ENCODE peak calls at places on chromosomes 5 and 9, in ten cellular contexts. G is tibial artery, L is left ventricle myocardium inferior, B is astrocyte of the spinal cord, C is choroid plexus epithelial cell, R is fibroblast of the aortic adventitia, D is Calu3, H is heart right ventricle, A is A549, S is transverse colon. Q is an unnamed sample.

GRCh38 chr5:62373382-62373781 is 30.3 kb downstream of the DIMT1 start:
- DNase-seq in A (no peak), L (no peak), B (no peak), D (no peak), S (no peak), R (no peak), H (no peak), G (no peak), C (no peak), Q (no peak)

GRCh38 chr5:130710596-130710995 is 454.5 kb downstream of the HINT1 start:
- DNase-seq in A (peak; percentile 88), B (peak; percentile 91), S (no peak), G (no peak), H (no peak), L (no peak), C (peak; percentile 71), D (peak; percentile 27), R (peak; percentile 11), Q (no peak)

GRCh38 chr5:102138243-102138653 is 157.8 kb downstream of the SLCO4C1 start:
- DNase-seq in R (no peak), A (peak; percentile 13), L (no peak), H (no peak), B (no peak), C (no peak), S (peak; percentile 10), G (no peak), D (peak; percentile 6), Q (no peak)

GRCh38 chr5:78364005-78364404 is 3.6 kb downstream of the SCAMP1 start:
- DNase-seq in D (no peak), R (no peak), B (no peak), H (no peak), L (no peak), G (no peak), A (peak; percentile 24), C (no peak), S (no peak), Q (no peak)

GRCh38 chr5:131252824-131253171 is 11.1 kb upstream of the CDC42SE2 start:
- DNase-seq in H (peak; percentile 29), D (no peak), R (no peak), G (peak; percentile 69), A (no peak), L (peak; percentile 34), B (no peak), S (peak; percentile 80), C (no peak), Q (peak; percentile 55)

GRCh38 chr5:170108266-170108785 is 2.6 kb downstream of the FOXI1 start:
- DNase-seq in D (no peak), R (no peak), A (no peak), H (no peak), L (no peak), C (no peak), B (no peak), S (no peak), G (no peak), Q (no peak)

GRCh38 chr9:129752915-129753724 is at the start of gene PTGES:
- DNase-seq in R (peak; percentile 75), L (peak; percentile 71), D (peak; percentile 69), C (peak; percentile 95), A (peak; percentile 79), S (peak; percentile 71), B (peak; percentile 79), G (peak; percentile 79), H (peak; percentile 77), Q (peak; percentile 76)

GRCh38 chr5:150285114-150285513 is 4.5 kb downstream of the CAMK2A start:
- DNase-seq in C (no peak), L (no peak), A (no peak), B (no peak), D (no peak), G (no peak), R (no peak), H (no peak), S (no peak), Q (no peak)

GRCh38 chr9:34123682-34124081 is 2.8 kb downstream of the DCAF12 start:
- DNase-seq in H (no peak), C (no peak), D (no peak), S (peak; percentile 38), L (no peak), A (no peak), G (no peak), B (no peak), R (no peak), Q (peak; percentile 53)

DNA sequence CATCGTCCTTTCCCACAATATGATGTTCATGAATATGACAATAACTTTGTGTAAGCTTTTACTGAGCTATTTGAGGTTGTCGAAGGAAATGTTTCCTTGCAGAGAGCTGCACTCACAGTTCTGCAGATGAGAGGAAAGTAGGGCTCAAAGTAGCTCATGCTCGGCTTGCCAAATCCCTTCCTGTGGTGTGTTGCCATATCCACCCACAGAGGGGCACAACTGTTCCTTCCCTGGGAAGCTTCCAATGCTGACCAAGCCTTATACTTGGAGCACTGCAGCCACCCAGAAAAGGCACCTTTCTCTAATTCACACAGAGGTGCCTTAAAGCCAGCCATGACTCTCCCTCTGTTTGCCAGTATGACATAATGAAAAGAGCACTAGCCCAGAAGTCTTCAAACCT is 390.3 kb downstream of the CAAP1 start:
- DNase-seq in C (no peak), A (no peak), B (no peak), G (no peak), D (no peak), R (no peak), S (no peak), H (no peak), L (no peak), Q (no peak)
- TF ChIP-seq CTCF in C (no peak), A (no peak), B (no peak), G (no peak), D (no peak), R (no peak), S (no peak), H (no peak), L (no peak), Q (no peak)

GRCh38 chr5:14834062-14834461 is 37.5 kb downstream of the ANKH start:
- DNase-seq in G (no peak), C (no peak), S (no peak), L (no peak), D (no peak), R (no peak), H (no peak), B (no peak), A (no peak), Q (no peak)

GRCh38 chr5:14842117-14842516 is 29.5 kb downstream of the ANKH start:
- DNase-seq in L (no peak), H (no peak), C (no peak), A (no peak), D (no peak), R (no peak), B (no peak), S (no peak), G (no peak), Q (no peak)

GRCh38 chr5:14840624-14841023 is 31.0 kb downstream of the ANKH start:
- DNase-seq in L (no peak), G (no peak), B (no peak), C (no peak), A (no peak), R (no peak), S (no peak), H (no peak), D (no peak), Q (no peak)

GRCh38 chr5:14834584-14835540 is 36.7 kb downstream of the ANKH start:
- DNase-seq in A (no peak), B (peak; percentile 37), S (no peak), R (no peak), G (no peak), D (no peak), H (no peak), L (no peak), C (no peak), Q (no peak)

DNA sequence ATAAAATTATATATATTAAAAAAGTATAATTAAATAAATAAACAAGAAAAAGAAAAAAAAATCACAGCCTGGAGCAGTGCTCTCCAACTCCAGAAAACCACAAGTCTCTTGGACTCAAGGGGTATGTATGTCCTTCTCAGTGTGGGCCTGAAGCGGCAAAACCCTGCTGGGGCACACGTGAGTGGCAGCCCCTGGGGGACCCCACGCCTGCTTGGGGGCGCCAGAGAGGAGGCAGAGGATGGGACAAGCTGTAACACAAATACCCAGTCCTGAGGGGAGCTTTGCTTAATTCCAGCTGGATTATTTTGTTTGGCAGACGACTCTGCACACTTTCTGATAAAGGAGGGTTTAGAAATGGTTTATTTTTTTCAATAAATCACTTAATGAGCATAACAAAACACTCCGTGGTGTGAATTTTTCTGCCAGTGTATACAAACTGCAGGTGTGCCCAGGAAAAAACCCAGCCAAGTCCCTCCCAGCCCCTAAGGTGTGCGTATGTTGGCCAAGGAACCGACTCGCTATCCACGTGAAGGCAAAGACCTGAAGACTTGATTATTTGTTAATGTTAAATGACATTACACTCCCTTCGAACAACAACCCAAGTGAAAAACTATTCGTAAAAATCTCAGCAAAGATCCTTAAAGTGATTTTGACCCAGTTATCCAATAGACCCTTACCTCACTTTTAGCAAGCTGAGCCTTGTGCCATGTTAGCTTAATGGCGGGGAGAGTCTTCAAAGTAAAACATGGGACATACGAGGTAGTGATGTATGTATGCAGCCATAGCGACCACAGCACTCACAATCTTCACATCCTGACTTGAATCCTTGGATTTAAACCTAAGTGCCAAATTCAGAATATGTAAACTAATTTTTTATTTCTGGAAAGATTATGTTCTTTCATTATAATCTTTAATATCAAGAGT is 32.9 kb downstream of the ANKH start:
- DNase-seq in S (no peak), R (no peak), B (no peak), H (no peak), L (no peak), C (no peak), A (no peak), D (no peak), G (no peak), Q (no peak)
- TF ChIP-seq CTCF in S (no peak), R (no peak), B (peak; percentile 18), H (no peak), L (no peak), C (no peak), A (no peak), D (no peak), G (no peak), Q (no peak)

GRCh38 chr5:176870110-176870591 is 29.0 kb downstream of the HK3 start:
- DNase-seq in B (peak; percentile 11), A (peak; percentile 78), D (peak; percentile 41), L (no peak), G (no peak), S (peak; percentile 12), R (peak; percentile 17), H (no peak), C (peak; percentile 48), Q (no peak)
- TF ChIP-seq CTCF in B (peak; percentile 56), A (peak; percentile 54), D (no peak), L (peak; percentile 54), G (no peak), S (peak; percentile 14), R (peak; percentile 28), H (peak; percentile 38), C (peak; percentile 60), Q (no peak)

GRCh38 chr9:2904242-2904930 is 60.5 kb upstream of the PUM3 start:
- DNase-seq in C (no peak), B (no peak), H (no peak), L (no peak), G (no peak), A (no peak), D (no peak), S (no peak), R (no peak), Q (no peak)

GRCh38 chr9:2907401-2907800 is 63.5 kb upstream of the PUM3 start:
- DNase-seq in R (no peak), A (no peak), D (no peak), H (no peak), B (no peak), C (no peak), L (no peak), S (no peak), G (no peak), Q (no peak)
- TF ChIP-seq CTCF in R (no peak), A (no peak), D (no peak), H (no peak), B (no peak), C (no peak), L (no peak), S (no peak), G (no peak), Q (no peak)

Q was measured in GM13976.